ENCODE peak calls at places on chromosome 15, in seven cellular contexts. R is GM13976, C is prostate gland, U is fibroblast of mammary gland, W is brain microvascular endothelial cell, T is thyroid gland, B is suprapubic skin. O is an unnamed sample.

GRCh38 chr15:39907216-39907615 is 12.8 kb downstream of the GPR176 start:
- DNase-seq in R (no peak), C (no peak), U (no peak), B (no peak), W (no peak), T (no peak), O (no peak)

GRCh38 chr15:70347766-70348558 is 250.2 kb upstream of the TLE3 start:
- DNase-seq in R (no peak), T (no peak), U (no peak), B (no peak), C (no peak), W (no peak), O (no peak)

GRCh38 chr15:27232876-27233275 is 261.9 kb downstream of the GABRG3 start:
- DNase-seq in C (no peak), T (no peak), U (no peak), R (no peak), W (no peak), B (no peak), O (no peak)

GRCh38 chr15:33098082-33099058 is 96.1 kb downstream of the FMN1 start:
- DNase-seq in R (no peak), U (peak), T (no peak), C (no peak), B (no peak), W (peak), O (no peak)

GRCh38 chr15:58952751-58953150 is 19.3 kb upstream of the SLTM start:
- DNase-seq in C (no peak), W (no peak), B (no peak), T (no peak), R (no peak), U (peak), O (no peak)

GRCh38 chr15:90564109-90564508 is 34.4 kb downstream of the CRTC3 start:
- DNase-seq in T (no peak), C (no peak), U (no peak), B (no peak), R (no peak), W (no peak), O (no peak)

GRCh38 chr15:93929375-93930094 is 301.8 kb upstream of the MCTP2 start:
- DNase-seq in W (peak), R (no peak), U (peak), B (no peak), T (peak), C (no peak), O (no peak)

GRCh38 chr15:31476411-31476810 is 149.8 kb downstream of the KLF13 start:
- DNase-seq in C (no peak), U (no peak), T (no peak), R (no peak), W (no peak), B (no peak), O (no peak)

GRCh38 chr15:28990390-28990789 is 104.6 kb downstream of the APBA2 start:
- DNase-seq in R (no peak), B (no peak), C (no peak), W (no peak), U (no peak), T (no peak), O (no peak)

GRCh38 chr15:50907866-50908208 is 646 bp upstream of the AP4E1 start:
- DNase-seq in T (peak), C (peak), W (no peak), U (peak), B (no peak), R (peak), O (no peak)

GRCh38 chr15:43190178-43190577 is 5.0 kb downstream of the CCNDBP1 start:
- DNase-seq in W (no peak), B (no peak), U (no peak), C (peak), T (peak), R (no peak), O (no peak)

GRCh38 chr15:57307527-57308193 is 68.6 kb upstream of the CGNL1 start:
- DNase-seq in W (no peak), R (no peak), T (no peak), U (no peak), B (no peak), C (no peak), O (no peak)

GRCh38 chr15:39079296-39079834 is 501.5 kb upstream of the THBS1 start:
- DNase-seq in T (no peak), R (no peak), U (peak), C (no peak), W (peak), B (no peak), O (no peak)

GRCh38 chr15:98382139-98382538 is 266.2 kb upstream of the IGF1R start:
- DNase-seq in W (no peak), U (no peak), C (no peak), R (no peak), B (no peak), T (no peak), O (no peak)

GRCh38 chr15:63505842-63506222 is 1.4 kb downstream of the USP3 start:
- DNase-seq in W (no peak), T (no peak), R (no peak), C (no peak), B (no peak), U (no peak), O (no peak)

GRCh38 chr15:63506537-63507035 is 2.2 kb downstream of the USP3 start:
- DNase-seq in B (no peak), C (peak), W (no peak), U (peak), R (no peak), T (no peak), O (no peak)

GRCh38 chr15:63504247-63504978 is at the start of gene USP3:
- DNase-seq in T (peak), R (peak), B (peak), W (peak), U (peak), C (peak), O (peak)

GRCh38 chr15:63503739-63504246 is 600 bp upstream of the USP3 start:
- DNase-seq in W (peak), T (peak), R (peak), B (no peak), C (peak), U (peak), O (no peak)

DNA sequence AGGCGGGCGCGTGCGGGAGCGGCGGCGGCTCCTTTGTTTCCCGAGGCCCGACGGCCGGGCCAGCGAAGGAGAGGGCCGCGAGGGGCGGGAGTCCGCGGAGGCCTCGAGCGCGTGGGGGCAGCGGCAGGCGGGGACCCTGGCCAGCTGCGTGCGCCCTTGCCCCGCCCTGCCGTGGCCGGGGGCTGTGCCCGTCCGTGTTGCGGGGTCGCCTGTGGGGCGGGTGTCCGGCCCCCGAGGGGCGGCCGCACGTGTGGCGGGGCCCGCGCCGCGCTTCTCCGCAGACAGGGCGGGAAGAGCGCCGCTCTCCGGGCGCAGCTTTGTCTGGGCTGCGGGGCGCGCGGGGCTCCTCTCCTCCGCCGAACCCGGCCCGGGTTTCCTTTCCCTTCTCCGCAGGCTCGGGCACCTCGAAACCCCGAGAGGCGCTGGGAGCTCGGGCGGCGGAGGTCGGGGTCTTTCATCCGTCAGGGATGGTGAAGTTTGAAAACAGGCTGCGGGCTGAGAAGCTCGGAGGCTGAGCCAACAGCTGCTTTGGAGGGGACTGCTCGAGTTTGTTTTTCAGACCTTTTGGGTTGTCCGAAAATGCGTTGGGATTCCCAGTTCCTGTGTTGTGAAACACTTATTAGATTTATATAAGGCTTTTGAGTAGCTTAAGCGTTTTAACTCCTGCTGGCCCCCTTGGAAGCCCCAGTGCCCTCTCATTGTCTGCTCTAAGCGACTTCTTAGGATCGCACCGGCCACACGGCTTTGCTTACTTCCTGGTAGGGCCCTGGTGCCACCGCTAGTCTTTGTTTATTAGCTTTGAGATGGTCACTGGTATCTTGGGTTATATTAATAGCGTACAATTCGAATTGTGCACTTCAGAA is 817 bp downstream of the USP3 start:
- DNase-seq in R (no peak), W (peak), B (no peak), C (peak), U (peak), T (peak), O (peak)
- TF ChIP-seq CTCF in R (peak), W (peak), B (peak), C (peak), U (peak), T (peak), O (peak)

GRCh38 chr15:84828433-84828908 is 11.3 kb downstream of the ALPK3 start:
- DNase-seq in B (no peak), W (no peak), C (no peak), T (no peak), R (no peak), U (no peak), O (no peak)

GRCh38 chr15:84823580-84823878 is 6.4 kb downstream of the ALPK3 start:
- DNase-seq in T (no peak), U (no peak), W (no peak), B (no peak), R (no peak), C (no peak), O (no peak)

GRCh38 chr15:84824260-84824690 is 7.1 kb downstream of the ALPK3 start:
- DNase-seq in R (no peak), B (no peak), T (peak), C (no peak), W (no peak), U (peak), O (no peak)

GRCh38 chr15:84827246-84827645 is 10.1 kb downstream of the ALPK3 start:
- DNase-seq in U (no peak), T (no peak), R (no peak), C (no peak), W (no peak), B (no peak), O (no peak)

DNA sequence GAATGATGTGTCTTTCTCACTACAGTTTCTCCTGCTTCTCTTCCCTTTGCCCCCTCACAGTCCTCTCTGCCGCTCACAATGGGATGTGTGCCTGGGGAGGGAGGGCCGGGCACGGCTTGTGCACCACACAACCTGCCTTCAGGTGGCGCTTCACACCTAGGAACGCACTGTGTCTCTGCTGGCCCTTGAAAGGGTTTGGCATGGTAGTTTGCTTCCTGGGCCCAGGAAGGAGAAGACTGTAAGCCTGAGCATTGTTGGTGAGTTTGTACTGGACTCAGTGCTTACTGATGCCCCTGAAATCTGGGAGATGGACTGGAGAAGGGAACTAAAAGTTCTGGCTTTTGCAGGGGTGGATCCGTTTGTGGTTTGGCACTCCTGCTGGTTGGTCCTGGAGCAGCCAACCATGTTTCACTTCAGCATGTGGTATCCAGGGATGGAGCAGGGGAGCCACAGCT is 9.2 kb downstream of the ALPK3 start:
- DNase-seq in U (peak), B (no peak), W (no peak), R (peak), C (no peak), T (peak), O (no peak)
- TF ChIP-seq CTCF in U (peak), B (no peak), W (peak), R (peak), C (no peak), T (no peak), O (peak)

DNA sequence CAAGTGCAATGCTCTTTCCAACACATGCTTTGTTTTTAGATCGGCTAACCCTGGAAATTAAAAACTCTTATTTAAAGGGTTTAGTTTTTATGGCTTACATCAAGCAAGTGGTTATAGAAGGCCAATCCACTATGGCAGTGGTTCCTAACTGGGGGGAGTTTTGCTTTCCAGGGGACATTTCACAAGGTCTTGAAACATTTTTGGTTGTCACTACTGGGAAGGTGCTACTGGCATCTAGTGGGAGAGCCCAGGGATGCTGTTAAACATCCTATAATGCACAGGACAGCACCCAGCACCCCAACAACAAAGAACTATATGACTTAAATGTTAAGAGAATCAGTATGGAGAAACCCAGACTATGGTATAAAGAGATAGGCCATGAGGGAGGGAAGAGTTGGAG is 439.0 kb downstream of the NTRK3 start:
- DNase-seq in R (no peak), T (no peak), C (no peak), W (no peak), U (no peak), B (no peak), O (no peak)
- TF ChIP-seq CTCF in R (no peak), T (no peak), C (no peak), W (peak), U (no peak), B (no peak), O (no peak)

GRCh38 chr15:75043509-75044257 is 20.3 kb downstream of the PPCDC start:
- DNase-seq in C (peak), W (peak), T (peak), U (peak), R (peak), B (peak), O (no peak)
- TF ChIP-seq CTCF in C (peak), W (peak), T (peak), U (peak), R (peak), B (peak), O (no peak)

GRCh38 chr15:68551296-68551635 is 27.5 kb upstream of the CORO2B start:
- DNase-seq in R (no peak), B (no peak), T (no peak), C (no peak), W (no peak), U (no peak), O (peak)

GRCh38 chr15:68552344-68552743 is 26.4 kb upstream of the CORO2B start:
- DNase-seq in B (no peak), T (no peak), U (no peak), R (no peak), W (peak), C (no peak), O (no peak)

GRCh38 chr15:68548375-68548774 is 30.4 kb upstream of the CORO2B start:
- DNase-seq in W (no peak), C (no peak), R (no peak), T (no peak), U (no peak), B (no peak), O (no peak)

GRCh38 chr15:68550498-68551295 is 28.1 kb upstream of the CORO2B start:
- DNase-seq in U (peak), W (peak), T (peak), R (peak), C (peak), B (no peak), O (peak)

GRCh38 chr15:68550004-68550403 is 28.8 kb upstream of the CORO2B start:
- DNase-seq in T (no peak), B (no peak), C (no peak), R (no peak), W (no peak), U (no peak), O (peak)
- TF ChIP-seq CTCF in T (no peak), B (no peak), C (no peak), R (no peak), W (no peak), U (no peak), O (no peak)

O was measured in type B pancreatic cell.